ENCODE peak calls at places on chromosomes 13 and 19, in four cellular contexts. A is heart right ventricle, G is neural progenitor cell, P is cardiac muscle cell. M is an unnamed sample.

GRCh38 chr13:32116210-32116609 is 84.6 kb downstream of the FRY start:
- DNase-seq in A (no peak), G (no peak), P (peak; percentile 68), M (no peak)

GRCh38 chr13:52104624-52105023 is 24.2 kb downstream of the NEK5 start:
- DNase-seq in A (no peak), G (no peak), P (peak; percentile 56), M (no peak)

GRCh38 chr19:47253467-47253881 is 2.9 kb upstream of the CCDC9 start:
- DNase-seq in A (no peak), G (no peak), P (peak; percentile 67), M (no peak)

GRCh38 chr19:46660008-46660517 is 919 bp downstream of the DACT3 start:
- DNase-seq in A (peak; percentile 39), G (peak; percentile 71), P (peak; percentile 43), M (no peak)

GRCh38 chr13:45851171-45851889 is at the start of gene SIAH3:
- DNase-seq in A (no peak), G (peak; percentile 34), P (peak; percentile 28), M (peak; percentile 58)

GRCh38 chr13:104875008-104875762 is 1660.3 kb downstream of the EFNB2 start:
- DNase-seq in A (no peak), G (no peak), P (no peak), M (no peak)

GRCh38 chr19:17937371-17937900 is 4.6 kb downstream of the CCDC124 start:
- DNase-seq in A (no peak), G (no peak), P (no peak), M (no peak)

GRCh38 chr19:18675779-18676178 is 7.7 kb upstream of the CRTC1 start:
- DNase-seq in A (no peak), G (peak; percentile 64), P (peak; percentile 32), M (no peak)

GRCh38 chr19:3785464-3785937 is 680 bp downstream of the MATK start:
- DNase-seq in A (no peak), G (peak; percentile 2), P (no peak), M (peak; percentile 55)

GRCh38 chr13:26557051-26557392 is 461 bp upstream of the WASF3 start:
- DNase-seq in A (no peak), G (no peak), P (no peak), M (no peak)

GRCh38 chr13:73849292-73849691 is 284.9 kb downstream of the KLF12 start:
- DNase-seq in A (no peak), G (peak; percentile 64), P (peak; percentile 60), M (no peak)

GRCh38 chr19:28010656-28011055 is 1202.3 kb downstream of the UQCRFS1 start:
- DNase-seq in A (no peak), G (no peak), P (peak; percentile 15), M (no peak)

GRCh38 chr19:1992759-1993260 is 22.7 kb downstream of the BTBD2 start:
- DNase-seq in A (no peak), G (peak; percentile 37), P (no peak), M (peak; percentile 21)

GRCh38 chr19:51246153-51246552 is 4.7 kb upstream of the SIGLECL1 start:
- DNase-seq in A (no peak), G (no peak), P (peak; percentile 41), M (no peak)

GRCh38 chr19:10543420-10544241 is at the start of gene ATG4D:
- DNase-seq in A (peak; percentile 73), G (peak; percentile 93), P (peak; percentile 78), M (peak; percentile 85)

GRCh38 chr13:21234537-21234936 is 58.1 kb downstream of the MRPL57 start:
- DNase-seq in A (peak; percentile 16), G (no peak), P (no peak), M (no peak)

GRCh38 chr13:102295316-102296048 is 106.4 kb downstream of the FGF14 start:
- DNase-seq in A (no peak), G (no peak), P (peak; percentile 39), M (no peak)

GRCh38 chr13:112820318-112820717 is 130.5 kb downstream of the ATP11A start:
- DNase-seq in A (no peak), G (no peak), P (no peak), M (no peak)

GRCh38 chr19:2270157-2270571 is 11.8 kb downstream of the PEAK3 start:
- DNase-seq in A (peak; percentile 51), G (peak; percentile 37), P (no peak), M (no peak)

GRCh38 chr19:45477713-45478453 is 10.1 kb downstream of the FOSB start:
- DNase-seq in A (no peak), G (peak; percentile 64), P (no peak), M (no peak)

GRCh38 chr13:75687145-75687763 is 51.1 kb downstream of the LMO7 start:
- DNase-seq in A (no peak), G (peak; percentile 28), P (peak; percentile 62), M (no peak)

GRCh38 chr13:105363747-105364177 is 1171.7 kb downstream of the EFNB2 start:
- DNase-seq in A (no peak), G (peak; percentile 20), P (peak; percentile 17), M (no peak)

GRCh38 chr19:3184847-3185481 is 766 bp upstream of the NCLN start:
- DNase-seq in A (no peak), G (peak; percentile 79), P (peak; percentile 80), M (peak; percentile 70)

GRCh38 chr13:63088226-63088625 is 1672.6 kb upstream of the PCDH20 start:
- DNase-seq in A (no peak), G (no peak), P (peak; percentile 6), M (no peak)

GRCh38 chr19:5060591-5061339 is 91.9 kb downstream of the KDM4B start:
- DNase-seq in A (no peak), G (peak; percentile 55), P (no peak), M (no peak)

GRCh38 chr13:95087746-95088305 is 213.4 kb downstream of the ABCC4 start:
- DNase-seq in A (no peak), G (no peak), P (peak; percentile 72), M (no peak)

GRCh38 chr13:51793570-51794273 is 10.2 kb downstream of the DHRS12 start:
- DNase-seq in A (no peak), G (no peak), P (peak; percentile 72), M (no peak)

GRCh38 chr13:26020536-26021290 is 31.1 kb downstream of the SHISA2 start:
- DNase-seq in A (no peak), G (no peak), P (no peak), M (no peak)

GRCh38 chr19:23999821-24000610 is 85.3 kb downstream of the ZNF726 start:
- DNase-seq in A (no peak), G (no peak), P (no peak), M (no peak)

GRCh38 chr19:29404951-29405727 is 120.7 kb upstream of the VSTM2B start:
- DNase-seq in A (no peak), G (peak; percentile 94), P (no peak), M (no peak)

GRCh38 chr19:1744822-1745563 is 8.3 kb upstream of the ONECUT3 start:
- DNase-seq in A (no peak), G (no peak), P (no peak), M (no peak)

GRCh38 chr13:100627142-100627541 is 38.6 kb upstream of the GGACT start:
- DNase-seq in A (no peak), G (no peak), P (no peak), M (no peak)

GRCh38 chr13:114002771-114003321 is 29.0 kb upstream of the C13orf46 start:
- DNase-seq in A (no peak), G (no peak), P (no peak), M (no peak)

GRCh38 chr19:48006762-48007161 is 12.3 kb downstream of the ELSPBP1 start:
- DNase-seq in A (no peak), G (no peak), P (no peak), M (no peak)

GRCh38 chr13:57569981-57570380 is 61.6 kb upstream of the PCDH17 start:
- DNase-seq in A (no peak), G (no peak), P (no peak), M (no peak)

DNA sequence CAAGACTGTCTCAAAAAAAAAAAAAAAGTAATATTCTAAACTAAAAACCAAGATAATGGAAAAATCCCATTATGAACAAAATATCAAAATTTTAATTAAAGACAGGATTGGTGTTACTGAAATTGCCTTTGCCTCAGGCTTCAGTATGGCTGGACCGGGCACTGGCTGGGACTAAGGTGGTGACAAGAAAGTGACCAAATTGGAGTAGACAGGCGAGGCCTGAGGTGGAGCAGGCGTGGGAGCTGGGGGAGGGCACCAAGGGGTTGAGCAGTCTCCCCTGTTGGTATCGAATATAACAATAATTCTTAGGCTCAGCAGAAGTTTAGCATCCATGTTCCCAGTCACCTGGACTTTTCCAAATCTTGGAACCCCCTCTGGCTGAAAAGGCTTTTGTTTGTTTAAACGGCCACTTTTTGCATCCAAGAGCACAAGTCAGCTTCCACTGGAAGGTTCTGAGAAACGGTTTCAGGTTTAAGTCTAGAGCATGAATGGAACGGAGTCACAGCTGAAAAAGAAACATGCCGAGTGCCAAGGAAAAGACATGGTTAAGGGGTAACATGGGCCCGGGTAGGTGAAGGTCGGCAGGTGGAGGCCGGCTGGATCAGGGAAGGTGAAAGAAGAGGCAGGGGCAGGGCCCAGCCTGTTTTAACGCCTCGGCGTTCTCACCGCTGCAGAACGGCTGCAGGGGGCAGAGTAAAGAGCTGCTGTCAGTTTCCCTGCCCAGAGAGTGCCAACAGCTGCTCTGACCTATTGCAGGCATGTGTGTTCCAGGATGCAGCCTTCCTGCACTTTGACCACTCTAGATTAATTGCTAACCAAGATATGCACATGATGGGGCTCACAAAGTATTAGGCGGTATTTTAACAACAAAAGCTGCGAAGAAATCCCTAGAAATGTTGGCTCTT is 104.4 kb downstream of the TM9SF2 start:
- DNase-seq in A (peak; percentile 44), G (peak; percentile 70), P (peak; percentile 48), M (no peak)
- TF ChIP-seq CTCF in A (no peak), G (peak; percentile 29), P (peak; percentile 12), M (no peak)

GRCh38 chr13:41054919-41055619 is 6.2 kb upstream of the WBP4 start:
- DNase-seq in A (no peak), G (peak; percentile 31), P (no peak), M (no peak)

GRCh38 chr13:41052441-41052840 is 8.9 kb upstream of the WBP4 start:
- DNase-seq in A (no peak), G (no peak), P (no peak), M (no peak)

GRCh38 chr13:41053384-41053826 is 7.9 kb upstream of the WBP4 start:
- DNase-seq in A (peak; percentile 32), G (no peak), P (peak; percentile 59), M (no peak)

GRCh38 chr13:41056194-41056593 is 5.1 kb upstream of the WBP4 start:
- DNase-seq in A (no peak), G (no peak), P (no peak), M (no peak)

DNA sequence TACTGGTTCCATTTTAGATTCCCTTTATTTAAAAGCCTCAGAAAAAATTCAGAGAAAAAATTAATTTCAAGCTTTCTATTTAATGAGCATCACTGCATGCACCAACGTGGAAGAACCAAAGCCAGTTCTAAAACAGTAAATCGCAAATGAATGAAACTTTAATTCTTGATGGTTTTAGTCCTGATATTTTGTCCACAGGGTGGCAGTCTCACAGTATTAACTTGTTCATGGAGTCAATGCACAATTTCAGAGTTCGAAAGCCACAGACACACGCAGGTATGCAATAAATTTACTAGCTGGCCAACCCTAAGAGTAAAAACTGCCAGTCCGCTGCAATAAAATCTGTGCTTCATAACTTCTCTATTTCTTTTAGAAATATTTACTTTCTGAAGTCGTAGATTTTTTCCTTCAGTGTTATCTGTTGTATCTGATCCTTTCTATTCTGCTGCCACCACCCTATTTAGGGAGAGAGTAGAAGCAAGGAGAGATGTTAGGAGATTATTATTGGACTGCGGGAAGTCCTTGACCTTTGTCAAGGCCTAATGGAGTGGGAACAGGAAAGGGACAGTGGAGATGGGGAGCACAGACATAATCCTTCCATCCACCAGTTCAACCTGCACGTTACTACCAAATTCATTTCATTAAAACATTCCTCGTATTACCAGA is 7.0 kb upstream of the WBP4 start:
- DNase-seq in A (no peak), G (peak; percentile 57), P (peak; percentile 64), M (no peak)
- H3K4me1 ChIP-seq in A (peaks cover 94% of the 10 kb centered on the region), G (peaks cover 6% of the 10 kb centered on the region), P (peaks cover 16% of the 10 kb centered on the region), M (peaks cover 15% of the 10 kb centered on the region)

GRCh38 chr19:6632002-6632621 is 37.8 kb downstream of the TNFSF14 start:
- DNase-seq in A (peak; percentile 86), G (peak; percentile 86), P (peak; percentile 84), M (peak; percentile 75)
- H3K27ac ChIP-seq in A (no peak overlapping the region), G (no peak overlapping the region), P (no peak overlapping the region), M (no peak overlapping the region)

GRCh38 chr19:49071860-49072547 is 495 bp downstream of the KCNA7 start:
- DNase-seq in A (no peak), G (peak; percentile 83), P (no peak), M (no peak)
- TF ChIP-seq CTCF in A (no peak), G (no peak), P (no peak), M (no peak)